ENCODE peak calls at places on chromosomes 16 and 17, in four cellular contexts. X is GM20000, B is psoas muscle, L is T47D. G is an unnamed sample.

GRCh38 chr16:81902025-81902424 is 109.2 kb downstream of the SDR42E1 start:
- DNase-seq in X (no peak), B (no peak), L (no peak), G (peak; percentile 99)

GRCh38 chr17:76593338-76593737 is 7.7 kb upstream of the ST6GALNAC2 start:
- DNase-seq in X (no peak), B (no peak), L (no peak), G (no peak)

GRCh38 chr16:86076606-86077005 is 177.6 kb downstream of the IRF8 start:
- DNase-seq in X (no peak), B (no peak), L (no peak), G (no peak)

GRCh38 chr17:60610481-60610880 is 10.5 kb downstream of the PPM1D start:
- DNase-seq in X (no peak), B (no peak), L (no peak), G (peak; percentile 45)

GRCh38 chr17:44219636-44220210 is at the start of gene UBTF:
- DNase-seq in X (peak; percentile 84), B (peak; percentile 71), L (peak; percentile 80), G (peak; percentile 59)

GRCh38 chr16:75244844-75245758 is 6.3 kb downstream of the BCAR1 start:
- DNase-seq in X (peak; percentile 62), B (peak; percentile 90), L (no peak), G (peak; percentile 95)

GRCh38 chr17:4304417-4305027 is 40.7 kb upstream of the ANKFY1 start:
- DNase-seq in X (peak; percentile 60), B (no peak), L (peak; percentile 60), G (peak; percentile 76)

GRCh38 chr17:46212634-46213435 is 19.6 kb upstream of the KANSL1 start:
- DNase-seq in X (peak; percentile 65), B (no peak), L (peak; percentile 84), G (peak; percentile 91)

GRCh38 chr16:2979669-2980226 is 498 bp downstream of the PKMYT1 start:
- DNase-seq in X (peak; percentile 59), B (no peak), L (no peak), G (no peak)

GRCh38 chr17:81483085-81483861 is 29.3 kb downstream of the ACTG1 start:
- DNase-seq in X (peak; percentile 88), B (peak; percentile 62), L (no peak), G (peak; percentile 86)

GRCh38 chr17:57135748-57136342 is 50.8 kb downstream of the AKAP1 start:
- DNase-seq in X (no peak), B (no peak), L (no peak), G (peak; percentile 27)

GRCh38 chr17:75720656-75721462 is at the start of gene ITGB4:
- DNase-seq in X (peak; percentile 92), B (no peak), L (peak; percentile 95), G (no peak)

GRCh38 chr16:89383095-89384003 is 107.0 kb downstream of the ANKRD11 start:
- DNase-seq in X (no peak), B (no peak), L (peak; percentile 91), G (peak; percentile 75)

GRCh38 chr16:87344931-87345631 is 27.9 kb upstream of the C16orf95 start:
- DNase-seq in X (no peak), B (no peak), L (no peak), G (peak; percentile 15)

GRCh38 chr17:68771867-68772515 is 170.8 kb upstream of the FAM20A start:
- DNase-seq in X (peak; percentile 39), B (no peak), L (peak; percentile 75), G (peak; percentile 87)

GRCh38 chr16:31351937-31352315 is 3.0 kb upstream of the ITGAX start:
- DNase-seq in X (no peak), B (no peak), L (no peak), G (no peak)

GRCh38 chr16:22220714-22221113 is 14.6 kb downstream of the EEF2K start:
- DNase-seq in X (no peak), B (peak; percentile 88), L (no peak), G (no peak)

GRCh38 chr17:17835415-17836249 is 1.2 kb downstream of the SREBF1 start:
- DNase-seq in X (no peak), B (no peak), L (no peak), G (peak; percentile 33)

GRCh38 chr17:70655179-70655578 is 485.8 kb downstream of the KCNJ2 start:
- DNase-seq in X (no peak), B (no peak), L (no peak), G (no peak)

GRCh38 chr16:65154321-65154720 is 32.5 kb upstream of the CDH11 start:
- DNase-seq in X (no peak), B (no peak), L (no peak), G (no peak)

G was measured in dermis blood vessel endothelial cell.